ENCODE peak calls at places on chromosomes 3 and 15, in six cellular contexts. One of them, this sample, is unnamed.

GRCh38 chr3:184562146-184562861 is 719 bp downstream of the EPHB3 start:
- DNase-seq in Peyer's patch: peak
- DNase-seq in tibial artery: no peak
- DNase-seq in PC-3: peak
- DNase-seq in CD8-positive, alpha-beta T cell: no peak
- DNase-seq in brain microvascular endothelial cell: no peak
- DNase-seq in this sample: no peak

GRCh38 chr3:42042747-42043115 is 48.4 kb upstream of the TRAK1 start:
- DNase-seq in CD8-positive, alpha-beta T cell: no peak
- DNase-seq in brain microvascular endothelial cell: no peak
- DNase-seq in PC-3: no peak
- DNase-seq in tibial artery: no peak
- DNase-seq in Peyer's patch: no peak
- DNase-seq in this sample: no peak

GRCh38 chr15:84909782-84910181 is 25.3 kb downstream of the SLC28A1 start:
- DNase-seq in tibial artery: no peak
- DNase-seq in Peyer's patch: no peak
- DNase-seq in brain microvascular endothelial cell: no peak
- DNase-seq in CD8-positive, alpha-beta T cell: no peak
- DNase-seq in PC-3: no peak
- DNase-seq in this sample: no peak

GRCh38 chr3:8869613-8870012 is 93.7 kb downstream of the RAD18 start:
- DNase-seq in CD8-positive, alpha-beta T cell: no peak
- DNase-seq in brain microvascular endothelial cell: peak
- DNase-seq in Peyer's patch: no peak
- DNase-seq in tibial artery: no peak
- DNase-seq in PC-3: peak
- DNase-seq in this sample: no peak

GRCh38 chr15:29418931-29419330 is 149.3 kb upstream of the NSMCE3 start:
- DNase-seq in Peyer's patch: no peak
- DNase-seq in tibial artery: no peak
- DNase-seq in CD8-positive, alpha-beta T cell: no peak
- DNase-seq in PC-3: no peak
- DNase-seq in brain microvascular endothelial cell: no peak
- DNase-seq in this sample: no peak

GRCh38 chr3:16910207-16910606 is 25.5 kb downstream of the PLCL2 start:
- DNase-seq in tibial artery: no peak
- DNase-seq in CD8-positive, alpha-beta T cell: no peak
- DNase-seq in brain microvascular endothelial cell: no peak
- DNase-seq in PC-3: no peak
- DNase-seq in Peyer's patch: no peak
- DNase-seq in this sample: no peak

GRCh38 chr15:65580287-65580686 is 30.6 kb downstream of the INTS14 start:
- DNase-seq in PC-3: peak
- DNase-seq in CD8-positive, alpha-beta T cell: no peak
- DNase-seq in Peyer's patch: no peak
- DNase-seq in brain microvascular endothelial cell: peak
- DNase-seq in tibial artery: no peak
- DNase-seq in this sample: no peak

GRCh38 chr3:46490338-46491084 is 7.3 kb upstream of the RTP3 start:
- DNase-seq in CD8-positive, alpha-beta T cell: no peak
- DNase-seq in brain microvascular endothelial cell: peak
- DNase-seq in PC-3: peak
- DNase-seq in tibial artery: no peak
- DNase-seq in Peyer's patch: no peak
- DNase-seq in this sample: no peak

GRCh38 chr15:44585633-44586032 is 48.7 kb downstream of the EIF3J start:
- DNase-seq in PC-3: no peak
- DNase-seq in CD8-positive, alpha-beta T cell: no peak
- DNase-seq in tibial artery: no peak
- DNase-seq in brain microvascular endothelial cell: no peak
- DNase-seq in Peyer's patch: no peak
- DNase-seq in this sample: no peak

GRCh38 chr3:161156936-161157335 is 51.8 kb upstream of the B3GALNT1 start:
- DNase-seq in tibial artery: no peak
- DNase-seq in CD8-positive, alpha-beta T cell: no peak
- DNase-seq in PC-3: peak
- DNase-seq in brain microvascular endothelial cell: no peak
- DNase-seq in Peyer's patch: no peak
- DNase-seq in this sample: no peak

GRCh38 chr15:41932939-41933725 is 39.2 kb downstream of the EHD4 start:
- DNase-seq in PC-3: no peak
- DNase-seq in Peyer's patch: no peak
- DNase-seq in tibial artery: peak
- DNase-seq in CD8-positive, alpha-beta T cell: no peak
- DNase-seq in brain microvascular endothelial cell: no peak
- DNase-seq in this sample: no peak

GRCh38 chr15:24777307-24777706 is 101.7 kb downstream of the NPAP1 start:
- DNase-seq in PC-3: no peak
- DNase-seq in brain microvascular endothelial cell: no peak
- DNase-seq in tibial artery: no peak
- DNase-seq in CD8-positive, alpha-beta T cell: no peak
- DNase-seq in Peyer's patch: no peak
- DNase-seq in this sample: no peak

GRCh38 chr3:85681906-85682305 is 723.1 kb downstream of the CADM2 start:
- DNase-seq in tibial artery: no peak
- DNase-seq in PC-3: no peak
- DNase-seq in CD8-positive, alpha-beta T cell: no peak
- DNase-seq in brain microvascular endothelial cell: no peak
- DNase-seq in Peyer's patch: no peak
- DNase-seq in this sample: no peak

DNA sequence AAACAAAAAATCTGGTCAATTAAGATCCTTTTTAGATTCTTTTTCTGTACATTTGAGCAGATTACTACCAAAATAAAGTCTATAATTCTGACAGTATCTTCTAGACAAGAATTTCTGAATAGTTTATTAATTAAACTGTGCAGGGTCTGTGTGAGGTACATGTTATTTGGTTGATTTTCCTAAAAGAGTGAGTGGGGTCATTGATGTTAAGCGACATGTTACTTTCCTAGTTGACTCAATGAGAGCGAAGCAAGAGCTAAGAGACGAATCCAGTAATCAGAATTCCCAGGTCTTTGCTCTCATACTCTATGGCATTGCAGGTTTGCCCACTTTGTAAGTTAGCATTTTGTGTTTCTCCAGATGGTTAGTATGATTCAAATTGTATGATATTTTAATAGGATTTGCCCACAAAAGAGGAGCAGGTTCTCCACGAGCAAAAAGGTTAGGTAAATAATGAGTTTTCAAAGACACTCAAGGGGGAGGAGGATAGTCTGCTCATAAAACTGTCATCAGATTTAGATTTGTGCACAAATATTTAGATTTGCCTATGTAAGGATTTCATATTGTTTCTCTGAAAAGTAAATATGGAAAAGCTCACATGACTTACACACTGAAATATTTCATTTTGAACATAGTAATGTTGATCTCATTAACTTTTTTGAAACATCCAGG is 217.2 kb upstream of the CGNL1 start:
- DNase-seq in brain microvascular endothelial cell: no peak
- DNase-seq in Peyer's patch: no peak
- DNase-seq in tibial artery: no peak
- DNase-seq in CD8-positive, alpha-beta T cell: no peak
- DNase-seq in PC-3: peak
- DNase-seq in this sample: no peak
- H3K27ac ChIP-seq in brain microvascular endothelial cell: no peak
- H3K27ac ChIP-seq in Peyer's patch: no peak
- H3K27ac ChIP-seq in tibial artery: no peak
- H3K27ac ChIP-seq in CD8-positive, alpha-beta T cell: no peak
- H3K27ac ChIP-seq in PC-3: peak
- H3K27ac ChIP-seq in this sample: no peak

DNA sequence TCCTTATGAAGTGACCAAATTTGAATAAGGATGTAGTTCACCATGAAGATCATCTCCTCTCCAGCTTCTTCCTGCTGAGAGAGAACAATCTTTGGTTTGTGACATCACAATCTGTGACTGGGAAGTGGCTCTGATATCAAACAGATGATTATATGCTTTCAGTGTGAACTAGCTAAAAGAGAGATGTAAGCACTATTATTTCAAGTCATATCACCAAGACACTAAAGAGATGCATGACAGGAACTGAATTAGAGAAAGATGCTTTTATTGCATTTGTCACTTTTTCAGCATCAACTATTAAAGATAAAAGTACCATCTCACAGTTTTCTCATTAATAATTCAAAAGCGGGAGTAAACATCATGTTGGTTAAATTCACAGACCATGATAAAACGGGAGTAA is 3.5 kb downstream of the CHRM5 start:
- DNase-seq in Peyer's patch: no peak
- DNase-seq in CD8-positive, alpha-beta T cell: no peak
- DNase-seq in PC-3: no peak
- DNase-seq in tibial artery: no peak
- DNase-seq in brain microvascular endothelial cell: no peak
- DNase-seq in this sample: no peak
- H3K27ac ChIP-seq in Peyer's patch: no peak
- H3K27ac ChIP-seq in CD8-positive, alpha-beta T cell: no peak
- H3K27ac ChIP-seq in PC-3: no peak
- H3K27ac ChIP-seq in tibial artery: no peak
- H3K27ac ChIP-seq in brain microvascular endothelial cell: no peak
- H3K27ac ChIP-seq in this sample: no peak

DNA sequence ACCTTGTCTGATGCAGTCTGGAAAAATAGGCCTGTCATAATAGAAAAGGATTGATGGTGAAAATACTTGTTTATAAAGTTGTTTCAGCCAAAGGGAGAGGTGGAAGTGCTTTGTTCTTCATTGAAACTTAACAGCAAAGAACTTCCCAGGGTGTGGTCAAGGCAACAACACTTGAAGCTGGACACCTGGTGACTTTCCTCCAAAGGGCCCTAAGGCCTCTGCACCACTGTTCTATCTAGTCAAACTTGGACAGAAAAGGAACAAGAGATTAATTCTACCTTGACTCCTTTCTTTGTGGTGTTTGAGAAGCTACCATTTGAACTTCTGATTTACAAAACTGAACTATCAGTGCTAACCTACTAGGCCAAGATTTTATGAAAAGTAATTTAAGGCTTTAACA is 102.0 kb downstream of the CMSS1 start:
- DNase-seq in PC-3: no peak
- DNase-seq in tibial artery: no peak
- DNase-seq in brain microvascular endothelial cell: no peak
- DNase-seq in CD8-positive, alpha-beta T cell: no peak
- DNase-seq in Peyer's patch: no peak
- DNase-seq in this sample: no peak
- H3K27ac ChIP-seq in PC-3: no peak
- H3K27ac ChIP-seq in tibial artery: peak
- H3K27ac ChIP-seq in brain microvascular endothelial cell: no peak
- H3K27ac ChIP-seq in CD8-positive, alpha-beta T cell: no peak
- H3K27ac ChIP-seq in Peyer's patch: no peak
- H3K27ac ChIP-seq in this sample: no peak

DNA sequence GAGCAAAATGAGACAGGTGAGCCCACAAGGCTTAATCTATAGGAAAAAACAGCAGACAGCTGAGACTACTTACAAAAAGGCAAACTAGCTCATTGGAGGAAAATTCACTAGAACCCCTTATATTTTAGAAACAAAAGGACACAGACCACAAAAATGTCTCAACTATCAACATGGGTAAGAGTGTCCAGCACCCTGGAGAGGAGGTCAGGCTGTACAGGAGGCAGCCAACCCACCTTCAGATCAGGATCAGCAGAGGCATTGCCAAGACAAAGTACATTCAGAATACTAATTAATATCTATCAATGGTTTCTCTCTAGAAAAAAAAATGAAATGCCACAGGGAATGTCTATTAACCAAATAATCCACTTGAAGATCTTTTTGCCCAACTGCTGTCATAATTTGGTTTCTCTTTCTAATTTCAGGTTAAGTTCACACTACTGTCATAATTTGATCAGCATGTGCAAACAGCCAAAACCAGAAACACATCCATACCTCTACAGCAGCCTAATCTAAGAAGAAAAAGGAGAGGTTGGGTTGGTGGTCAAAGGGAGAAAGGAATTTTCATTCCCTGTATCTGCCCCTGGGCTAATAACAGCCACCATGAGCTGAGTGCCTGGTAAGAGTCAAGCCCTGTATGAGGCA is 26.0 kb upstream of the THBS1 start:
- DNase-seq in CD8-positive, alpha-beta T cell: no peak
- DNase-seq in Peyer's patch: no peak
- DNase-seq in PC-3: no peak
- DNase-seq in brain microvascular endothelial cell: no peak
- DNase-seq in tibial artery: no peak
- DNase-seq in this sample: no peak
- H3K27ac ChIP-seq in CD8-positive, alpha-beta T cell: no peak
- H3K27ac ChIP-seq in Peyer's patch: no peak
- H3K27ac ChIP-seq in PC-3: no peak
- H3K27ac ChIP-seq in brain microvascular endothelial cell: no peak
- H3K27ac ChIP-seq in tibial artery: no peak
- H3K27ac ChIP-seq in this sample: no peak

GRCh38 chr3:69770976-69771634 is 31.8 kb downstream of the MITF start:
- DNase-seq in tibial artery: no peak
- DNase-seq in CD8-positive, alpha-beta T cell: no peak
- DNase-seq in brain microvascular endothelial cell: no peak
- DNase-seq in PC-3: peak
- DNase-seq in Peyer's patch: no peak
- DNase-seq in this sample: no peak
- H3K27ac ChIP-seq in tibial artery: no peak
- H3K27ac ChIP-seq in CD8-positive, alpha-beta T cell: no peak
- H3K27ac ChIP-seq in brain microvascular endothelial cell: no peak
- H3K27ac ChIP-seq in PC-3: peak
- H3K27ac ChIP-seq in Peyer's patch: no peak
- H3K27ac ChIP-seq in this sample: no peak

This sample was measured in caudate nucleus.